ENCODE peak calls at places on chromosomes 1 and 21, in six cellular contexts. W is COLO829; U is mucosa of descending colon; O is occipital lobe; E is skeletal muscle cell; Q is activated CD4-positive, alpha-beta T cell treated with anti-CD3 and anti-CD28 coated beads, Interleukin-2, amount 10 ng/mL, durations not matched to agents 7 days and 5 days. I is an unnamed sample.

GRCh38 chr1:13702425-13703127 is 2.6 kb downstream of the PRDM2 start:
- DNase-seq in E (no peak), Q (peak; percentile 42), W (no peak), O (no peak), U (no peak), I (no peak)

GRCh38 chr1:169100208-169100882 is 6.1 kb upstream of the ATP1B1 start:
- DNase-seq in O (no peak), E (no peak), W (no peak), Q (no peak), U (no peak), I (peak; percentile 15)

GRCh38 chr1:86811539-86811938 is 102.4 kb downstream of the SELENOF start:
- DNase-seq in Q (no peak), W (no peak), O (no peak), U (no peak), E (no peak), I (no peak)

GRCh38 chr21:36980280-36981048 is 14.0 kb upstream of the HLCS start:
- DNase-seq in Q (no peak), W (no peak), U (peak; percentile 61), E (no peak), O (no peak), I (peak; percentile 71)

GRCh38 chr1:112722601-112723510 is 7.7 kb upstream of the PPM1J start:
- DNase-seq in O (no peak), E (peak; percentile 45), W (no peak), U (no peak), Q (no peak), I (no peak)

GRCh38 chr1:74246266-74246665 is 11.1 kb downstream of the TNNI3K start:
- DNase-seq in Q (no peak), W (no peak), O (no peak), E (no peak), U (no peak), I (no peak)

GRCh38 chr1:38860464-38860816 is 868 bp upstream of the RRAGC start:
- DNase-seq in W (no peak), Q (no peak), U (no peak), O (no peak), E (no peak), I (no peak)

GRCh38 chr1:63480057-63480456 is 43.0 kb downstream of the ITGB3BP start:
- DNase-seq in W (no peak), E (no peak), Q (no peak), O (no peak), U (no peak), I (no peak)

GRCh38 chr1:207824691-207825090 is 72.8 kb downstream of the CD46 start:
- DNase-seq in U (no peak), O (no peak), E (peak; percentile 40), W (no peak), Q (no peak), I (no peak)

GRCh38 chr1:16068356-16069270 is 4.8 kb downstream of the FAM131C start:
- DNase-seq in U (no peak), E (no peak), Q (no peak), O (no peak), W (no peak), I (peak; percentile 79)

GRCh38 chr1:25343872-25344271 is 5.7 kb downstream of the TMEM50A start:
- DNase-seq in O (no peak), W (no peak), U (no peak), Q (no peak), E (peak; percentile 81), I (no peak)

GRCh38 chr1:15196807-15197530 is 43.4 kb downstream of the TMEM51 start:
- DNase-seq in O (no peak), E (no peak), U (peak; percentile 76), Q (no peak), W (no peak), I (peak; percentile 76)

GRCh38 chr1:172719694-172720138 is 60.8 kb downstream of the FASLG start:
- DNase-seq in O (no peak), E (no peak), U (no peak), W (peak; percentile 78), Q (peak; percentile 46), I (no peak)

GRCh38 chr1:201555593-201555945 is 16.6 kb downstream of the NAV1 start:
- DNase-seq in O (no peak), U (no peak), W (no peak), E (no peak), Q (no peak), I (no peak)

GRCh38 chr1:203129501-203130231 is 2.1 kb downstream of the ADORA1 start:
- DNase-seq in E (no peak), Q (peak; percentile 1), U (peak; percentile 42), W (no peak), O (peak; percentile 78), I (peak; percentile 63)

GRCh38 chr1:174222166-174222949 is 63.0 kb downstream of the RABGAP1L start:
- DNase-seq in Q (no peak), U (no peak), E (peak; percentile 72), O (no peak), W (no peak), I (no peak)

GRCh38 chr1:210104103-210104502 is 128.5 kb upstream of the SERTAD4 start:
- DNase-seq in U (no peak), O (no peak), Q (no peak), W (no peak), E (no peak), I (no peak)

GRCh38 chr1:2941040-2941439 is 80.2 kb upstream of the ACTRT2 start:
- DNase-seq in O (no peak), U (no peak), Q (no peak), W (no peak), E (no peak), I (no peak)

GRCh38 chr1:32068891-32069590 is 3.7 kb upstream of the TMEM39B start:
- DNase-seq in E (no peak), U (no peak), W (no peak), O (no peak), Q (no peak), I (no peak)

GRCh38 chr1:116185161-116185701 is 74.0 kb downstream of the MAB21L3 start:
- DNase-seq in E (no peak), U (no peak), O (no peak), W (no peak), Q (no peak), I (no peak)

GRCh38 chr1:226677121-226678020 is 61.7 kb downstream of the ITPKB start:
- DNase-seq in E (peak; percentile 71), Q (peak; percentile 81), U (peak; percentile 63), W (peak; percentile 98), O (peak; percentile 83), I (peak; percentile 47)

GRCh38 chr1:160284220-160284781 is 632 bp downstream of the PEX19 start:
- DNase-seq in E (peak; percentile 71), U (peak; percentile 29), Q (peak; percentile 33), W (no peak), O (no peak), I (peak; percentile 38)

GRCh38 chr1:80837066-80837465 is 963.7 kb upstream of the ADGRL2 start:
- DNase-seq in Q (no peak), U (no peak), W (no peak), O (no peak), E (no peak), I (no peak)